ENCODE peak calls at places on chromosomes 1 and 21, in six cellular contexts. H is Calu3, L is omental fat pad, U is NCI-H1417 treated with DMSO at 0.1 percent for 48 hours, K is bronchial epithelial cell, E is D721Med. N is an unnamed sample.

GRCh38 chr1:233951804-233952203 is 47.3 kb downstream of the SLC35F3 start:
- DNase-seq in U (no peak), H (no peak), L (no peak), K (no peak), E (no peak), N (no peak)

GRCh38 chr1:116446686-116447085 is 73.6 kb downstream of the ATP1A1 start:
- DNase-seq in E (no peak), L (no peak), U (no peak), H (no peak), K (peak), N (no peak)

GRCh38 chr1:200346744-200347143 is 63.1 kb downstream of the ZNF281 start:
- DNase-seq in L (no peak), E (no peak), K (no peak), H (no peak), U (no peak), N (no peak)

GRCh38 chr1:52741259-52741658 is 15.0 kb downstream of the ZYG11B start:
- DNase-seq in L (no peak), H (no peak), K (no peak), E (no peak), U (no peak), N (no peak)

GRCh38 chr1:108704501-108704900 is 8.2 kb upstream of the FNDC7 start:
- DNase-seq in K (peak), L (no peak), U (no peak), H (peak), E (no peak), N (no peak)

GRCh38 chr1:58084266-58084665 is 462.3 kb downstream of the OMA1 start:
- DNase-seq in L (no peak), H (no peak), U (no peak), E (no peak), K (peak), N (no peak)

GRCh38 chr1:54254055-54254454 is 54.1 kb downstream of the MRPL37 start:
- DNase-seq in L (no peak), E (no peak), U (peak), K (no peak), H (no peak), N (peak)

GRCh38 chr1:182601416-182601786 is 2.8 kb downstream of the RGS16 start:
- DNase-seq in E (peak), U (no peak), L (no peak), K (peak), H (peak), N (peak)

GRCh38 chr1:31789259-31790065 is 25.3 kb upstream of the ADGRB2 start:
- DNase-seq in H (peak), U (peak), L (peak), E (peak), K (peak), N (peak)

GRCh38 chr1:45216861-45217260 is 10.5 kb upstream of the ZSWIM5 start:
- DNase-seq in H (no peak), K (no peak), U (no peak), E (no peak), L (no peak), N (no peak)

GRCh38 chr1:228092342-228093049 is 10.0 kb downstream of the ARF1 start:
- DNase-seq in H (no peak), K (no peak), U (no peak), E (peak), L (peak), N (no peak)

GRCh38 chr21:37601027-37601426 is 234.5 kb downstream of the DYRK1A start:
- DNase-seq in L (no peak), E (no peak), H (no peak), U (no peak), K (no peak), N (no peak)

GRCh38 chr1:114490235-114490634 is 20.8 kb downstream of the TRIM33 start:
- DNase-seq in U (no peak), E (no peak), H (no peak), L (no peak), K (no peak), N (no peak)

GRCh38 chr1:241518447-241519307 is 878 bp downstream of the FH start:
- DNase-seq in H (peak), L (no peak), U (no peak), K (peak), E (no peak), N (no peak)

GRCh38 chr21:45347712-45348477 is 57.1 kb upstream of the COL18A1 start:
- DNase-seq in K (no peak), U (no peak), H (no peak), E (no peak), L (no peak), N (no peak)

GRCh38 chr1:93807301-93807930 is 71.6 kb downstream of the DNTTIP2 start:
- DNase-seq in U (no peak), E (no peak), H (no peak), K (no peak), L (no peak), N (no peak)

GRCh38 chr1:200665851-200666250 is 3.9 kb downstream of the DDX59 start:
- DNase-seq in E (no peak), L (no peak), K (no peak), H (no peak), U (no peak), N (peak)

GRCh38 chr1:92623187-92623778 is 136.6 kb upstream of the GFI1 start:
- DNase-seq in U (no peak), L (no peak), H (no peak), E (no peak), K (peak), N (peak)

GRCh38 chr1:3012511-3013291 is 8.6 kb upstream of the ACTRT2 start:
- DNase-seq in E (no peak), K (no peak), H (peak), L (peak), U (no peak), N (no peak)

GRCh38 chr1:246153796-246154212 is 353.3 kb downstream of the SMYD3 start:
- DNase-seq in H (no peak), U (no peak), E (no peak), K (no peak), L (no peak), N (no peak)

GRCh38 chr1:176801553-176802020 is 338.6 kb downstream of the PAPPA2 start:
- DNase-seq in H (no peak), K (no peak), U (no peak), E (no peak), L (no peak), N (no peak)

N was measured in dermis microvascular lymphatic vessel endothelial cell.